ENCODE peak calls at places on chromosomes 4 and X, in nine cellular contexts. Q is fibroblast of pulmonary artery, X is PC-3, J is Peyer's patch, Z is transverse colon, Y is cardiac fibroblast, T is A549, P is tibial artery, M is breast epithelium. W is an unnamed sample.

GRCh38 chrX:106917830-106918500 is 2.2 kb upstream of the CLDN2 start:
- DNase-seq in Q (peak; percentile 82), X (peak; percentile 95), J (no peak), Z (no peak), Y (peak; percentile 79), T (peak; percentile 60), P (no peak), M (no peak), W (peak; percentile 82)

GRCh38 chr4:141153751-141154510 is 20.7 kb upstream of the RNF150 start:
- DNase-seq in Q (peak; percentile 83), X (no peak), J (no peak), Z (no peak), Y (peak; percentile 68), T (no peak), P (no peak), M (no peak), W (no peak)

GRCh38 chr4:152778656-152779512 is 646 bp downstream of the TIGD4 start:
- DNase-seq in Q (peak; percentile 18), X (peak; percentile 6), J (peak; percentile 55), Z (peak; percentile 32), Y (peak; percentile 28), T (peak; percentile 6), P (peak; percentile 31), M (no peak), W (peak; percentile 21)

GRCh38 chr4:62898115-62898514 is 1511.1 kb downstream of the TECRL start:
- DNase-seq in Q (no peak), X (no peak), J (no peak), Z (no peak), Y (no peak), T (no peak), P (no peak), M (no peak), W (no peak)

GRCh38 chr4:111631157-111631999 is 513.9 kb upstream of the FAM241A start:
- DNase-seq in Q (peak; percentile 37), X (peak; percentile 36), J (no peak), Z (no peak), Y (peak; percentile 34), T (no peak), P (no peak), M (no peak), W (peak; percentile 35)

GRCh38 chr4:52246834-52247233 is 195.7 kb downstream of the SPATA18 start:
- DNase-seq in Q (no peak), X (no peak), J (no peak), Z (no peak), Y (no peak), T (no peak), P (no peak), M (no peak), W (no peak)

GRCh38 chr4:31791666-31792065 is 1071.5 kb downstream of the PCDH7 start:
- DNase-seq in Q (no peak), X (no peak), J (no peak), Z (no peak), Y (no peak), T (no peak), P (no peak), M (no peak), W (no peak)

GRCh38 chrX:118211891-118212816 is 95.5 kb upstream of the KLHL13 start:
- DNase-seq in Q (no peak), X (no peak), J (no peak), Z (no peak), Y (no peak), T (no peak), P (no peak), M (no peak), W (no peak)

GRCh38 chrX:24684048-24684447 is 9.7 kb upstream of the POLA1 start:
- DNase-seq in Q (no peak), X (no peak), J (no peak), Z (no peak), Y (no peak), T (no peak), P (no peak), M (no peak), W (no peak)

GRCh38 chr4:74543247-74543670 is 98.3 kb downstream of the AREG start:
- DNase-seq in Q (no peak), X (no peak), J (peak; percentile 62), Z (no peak), Y (no peak), T (no peak), P (no peak), M (no peak), W (peak; percentile 16)

GRCh38 chr4:118756429-118756828 is 71.2 kb downstream of the METTL14 start:
- DNase-seq in Q (no peak), X (no peak), J (no peak), Z (no peak), Y (no peak), T (no peak), P (no peak), M (no peak), W (no peak)

GRCh38 chr4:791866-792630 is 33.9 kb downstream of the CPLX1 start:
- DNase-seq in Q (no peak), X (peak; percentile 14), J (peak; percentile 63), Z (peak; percentile 55), Y (peak; percentile 31), T (no peak), P (no peak), M (peak; percentile 55), W (peak; percentile 52)

GRCh38 chr4:23333556-23333945 is 556.3 kb downstream of the PPARGC1A start:
- DNase-seq in Q (peak; percentile 66), X (peak; percentile 49), J (no peak), Z (no peak), Y (peak; percentile 48), T (no peak), P (no peak), M (no peak), W (peak; percentile 70)

GRCh38 chrX:25290132-25290531 is 274.4 kb upstream of the ARX start:
- DNase-seq in Q (no peak), X (no peak), J (no peak), Z (no peak), Y (no peak), T (no peak), P (no peak), M (no peak), W (no peak)

DNA sequence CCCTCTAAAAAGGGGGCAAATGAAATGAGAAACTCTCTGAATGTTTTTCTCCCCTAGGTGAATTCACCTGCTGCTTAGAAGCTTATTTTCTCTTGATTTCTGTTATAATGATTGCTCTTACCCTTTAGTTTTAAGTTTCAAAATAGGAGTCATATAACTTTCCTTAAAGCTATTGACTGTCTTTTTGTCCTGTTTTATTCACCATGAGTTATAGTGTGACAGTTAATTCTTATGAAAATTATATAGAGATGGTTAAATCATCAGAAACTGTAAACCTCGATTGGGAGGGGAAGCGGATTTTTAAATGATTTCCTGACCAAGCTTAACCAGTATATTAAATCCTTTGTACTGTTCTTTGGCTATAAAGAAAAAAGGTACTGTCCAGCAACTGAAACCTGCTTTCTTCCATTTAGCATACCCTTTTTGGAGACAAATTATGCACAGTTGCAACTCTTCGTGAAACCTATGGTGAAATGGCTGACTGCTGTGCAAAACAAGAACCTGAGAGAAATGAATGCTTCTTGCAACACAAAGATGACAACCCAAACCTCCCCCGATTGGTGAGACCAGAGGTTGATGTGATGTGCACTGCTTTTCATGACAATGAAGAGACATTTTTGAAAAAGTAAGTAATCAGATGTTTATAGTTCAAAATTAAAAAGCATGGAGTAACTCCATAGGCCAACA is 4.2 kb downstream of the ALB start:
- DNase-seq in Q (no peak), X (no peak), J (no peak), Z (no peak), Y (no peak), T (no peak), P (no peak), M (no peak), W (no peak)
- H3K4me3 ChIP-seq in Q (no peak overlapping the region), X (no peak overlapping the region), J (no peak overlapping the region), Z (no peak overlapping the region), Y (no peak overlapping the region), T (no peak overlapping the region), P (no peak overlapping the region), M (no peak overlapping the region), W (no peak overlapping the region)

GRCh38 chr4:139622856-139623255 is 42.8 kb upstream of the MGST2 start:
- DNase-seq in Q (no peak), X (no peak), J (no peak), Z (no peak), Y (no peak), T (no peak), P (no peak), M (no peak), W (no peak)

GRCh38 chr4:139619644-139620043 is 46.0 kb upstream of the MGST2 start:
- DNase-seq in Q (peak; percentile 50), X (peak; percentile 64), J (peak; percentile 50), Z (no peak), Y (peak; percentile 40), T (no peak), P (no peak), M (no peak), W (peak; percentile 62)

DNA sequence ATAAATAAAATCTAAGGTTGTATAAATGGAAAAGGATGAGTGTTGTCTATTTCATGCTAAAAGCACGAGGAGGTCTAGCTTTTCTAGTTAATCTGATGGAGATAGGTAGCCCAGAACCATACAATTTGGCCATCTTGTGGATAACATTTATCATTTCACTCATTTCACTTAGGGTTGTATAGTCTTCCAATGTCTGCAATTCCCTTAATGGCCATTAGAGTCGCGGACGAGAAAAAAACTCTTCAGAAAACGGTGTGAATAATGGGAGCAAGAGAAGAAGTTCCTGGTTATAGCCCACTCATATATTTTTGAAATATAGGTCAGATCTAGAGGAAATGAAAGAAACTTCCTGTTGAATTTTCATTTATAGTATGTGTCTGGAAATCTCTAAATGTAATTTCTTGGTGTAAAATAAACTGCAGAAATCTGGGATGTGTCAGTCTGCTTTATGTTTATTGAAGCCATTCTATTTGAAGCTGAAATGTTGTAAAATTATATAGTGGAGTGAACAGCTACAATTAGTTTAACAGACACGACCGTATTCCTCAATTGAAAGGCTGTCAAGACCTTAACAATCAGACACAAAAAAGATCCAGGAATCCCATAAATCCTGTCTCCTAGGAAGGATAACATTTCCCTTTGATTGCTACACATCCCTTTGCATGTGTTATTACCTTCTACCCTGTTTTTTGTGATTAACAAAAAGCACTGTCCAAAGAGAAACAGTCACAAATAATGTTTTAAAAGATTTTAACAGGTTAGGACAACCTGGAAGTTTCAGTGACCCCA is 47.7 kb upstream of the MGST2 start:
- DNase-seq in Q (peak; percentile 31), X (peak; percentile 48), J (no peak), Z (no peak), Y (no peak), T (no peak), P (no peak), M (no peak), W (no peak)
- TF ChIP-seq CTCF in Q (peak; percentile 49), X (peak; percentile 61), J (peak; percentile 25), Z (peak; percentile 54), Y (peak; percentile 73), T (peak; percentile 11), P (peak; percentile 26), M (peak; percentile 26), W (peak; percentile 32)

GRCh38 chr4:88009871-88010270 is 2.4 kb downstream of the PKD2 start:
- DNase-seq in Q (no peak), X (no peak), J (no peak), Z (no peak), Y (no peak), T (no peak), P (no peak), M (no peak), W (no peak)
- H3K4me3 ChIP-seq in Q (no peak overlapping the region), X (peak overlapping the region; percentile 92), J (peak overlapping the region; percentile 97), Z (no peak overlapping the region), Y (no peak overlapping the region), T (no peak overlapping the region), P (peak overlapping the region; percentile 95), M (no peak overlapping the region), W (no peak overlapping the region)

DNA sequence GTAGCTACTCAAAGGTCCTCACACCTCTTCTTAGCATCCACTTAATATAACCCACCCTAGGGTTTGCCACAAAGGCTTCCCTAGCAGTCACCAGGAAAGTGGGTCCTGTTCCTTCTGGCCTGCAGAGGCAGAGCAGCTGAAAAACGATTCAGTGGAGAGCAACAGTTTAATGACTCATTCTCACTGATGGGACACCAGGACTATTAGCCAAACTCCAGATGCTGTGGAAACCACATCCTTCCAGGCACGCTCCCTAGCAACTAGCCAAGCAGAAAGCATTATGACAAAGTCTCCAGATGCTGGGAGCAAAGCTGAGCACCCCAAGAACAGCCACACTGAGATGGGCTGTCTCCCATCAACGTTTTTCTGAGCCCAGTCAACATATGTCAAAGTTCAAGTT is 30.3 kb upstream of the UTP14A start:
- DNase-seq in Q (peak; percentile 65), X (peak; percentile 60), J (no peak), Z (no peak), Y (peak; percentile 46), T (no peak), P (no peak), M (no peak), W (peak; percentile 43)
- TF ChIP-seq CTCF in Q (peak; percentile 11), X (no peak), J (no peak), Z (no peak), Y (peak; percentile 31), T (no peak), P (no peak), M (no peak), W (no peak)